ENCODE peak calls at places on chromosomes 4 and X, in seven cellular contexts. W, B, H, I, E, X and J are unnamed samples.

GRCh38 chr4:1406416-1406945 is at the start of gene NKX1-1:
- DNase-seq in W (peak), B (no peak), H (no peak), I (peak), E (no peak), X (no peak), J (no peak)

GRCh38 chr4:68895561-68896198 is 55.9 kb downstream of the UGT2A3 start:
- DNase-seq in W (no peak), B (no peak), H (no peak), I (no peak), E (no peak), X (no peak), J (no peak)

GRCh38 chr4:113978561-113979156 is 788 bp downstream of the ARSJ start:
- DNase-seq in W (peak), B (peak), H (no peak), I (peak), E (no peak), X (no peak), J (no peak)

GRCh38 chrX:27953161-27953560 is 28.1 kb downstream of the DCAF8L1 start:
- DNase-seq in W (no peak), B (no peak), H (no peak), I (no peak), E (no peak), X (no peak), J (no peak)

GRCh38 chrX:47530054-47530453 is 31.0 kb upstream of the ARAF start:
- DNase-seq in W (no peak), B (no peak), H (no peak), I (no peak), E (no peak), X (no peak), J (no peak)

GRCh38 chr4:22238742-22239141 is 277.1 kb downstream of the ADGRA3 start:
- DNase-seq in W (peak), B (no peak), H (no peak), I (peak), E (peak), X (no peak), J (no peak)

GRCh38 chr4:95106408-95106928 is 348.7 kb downstream of the BMPR1B start:
- DNase-seq in W (no peak), B (no peak), H (no peak), I (no peak), E (no peak), X (no peak), J (no peak)

GRCh38 chr4:76214269-76214628 is 625 bp upstream of the SCARB2 start:
- DNase-seq in W (peak), B (no peak), H (no peak), I (peak), E (no peak), X (no peak), J (no peak)

GRCh38 chr4:138242076-138242829 is at the start of gene SLC7A11:
- DNase-seq in W (peak), B (peak), H (peak), I (peak), E (peak), X (no peak), J (peak)

GRCh38 chr4:87363552-87363951 is 27.4 kb downstream of the HSD17B11 start:
- DNase-seq in W (no peak), B (no peak), H (no peak), I (no peak), E (no peak), X (no peak), J (no peak)

GRCh38 chrX:118226060-118226428 is 109.4 kb upstream of the KLHL13 start:
- DNase-seq in W (peak), B (peak), H (no peak), I (peak), E (peak), X (no peak), J (no peak)

GRCh38 chr4:113311047-113311446 is 261.6 kb downstream of the ANK2 start:
- DNase-seq in W (no peak), B (no peak), H (no peak), I (no peak), E (no peak), X (no peak), J (no peak)

GRCh38 chr4:137070614-137071013 is 461.7 kb downstream of the PCDH18 start:
- DNase-seq in W (peak), B (no peak), H (no peak), I (peak), E (no peak), X (no peak), J (no peak)

GRCh38 chrX:44462851-44463250 is 79.8 kb downstream of the FUNDC1 start:
- DNase-seq in W (peak), B (no peak), H (no peak), I (no peak), E (no peak), X (no peak), J (no peak)